ENCODE peak calls at places on chromosome 17, in eight cellular contexts. A, S, N, F, D, I, L and V are unnamed samples.
A peak's percentile ranks its signal among the peaks of the same experiment; 100 is the strongest.

GRCh38 chr17:43199633-43200032 is 12.0 kb upstream of the TMEM106A start:
- DNase-seq in D (no peak), F (no peak), A (no peak), I (no peak), L (no peak), N (no peak), S (no peak), V (no peak)

GRCh38 chr17:42276359-42276608 is at the start of gene STAT5B:
- DNase-seq in F (no peak), D (peak; percentile 53), A (peak; percentile 85), S (peak; percentile 50), I (peak; percentile 41), L (no peak), N (peak; percentile 46), V (peak; percentile 87)

GRCh38 chr17:35947156-35947585 is 3.7 kb upstream of the LYZL6 start:
- DNase-seq in D (peak; percentile 30), N (no peak), I (peak; percentile 78), F (no peak), A (peak; percentile 36), S (peak; percentile 32), L (no peak), V (no peak)

GRCh38 chr17:58493506-58493905 is 5.3 kb upstream of the HSF5 start:
- DNase-seq in F (no peak), S (no peak), L (no peak), D (no peak), A (no peak), N (no peak), I (peak; percentile 69), V (no peak)

GRCh38 chr17:27755706-27756466 is 44.4 kb downstream of the NOS2 start:
- DNase-seq in D (no peak), N (no peak), L (no peak), A (no peak), F (no peak), S (no peak), I (no peak), V (no peak)

GRCh38 chr17:10668771-10669170 is 11.7 kb upstream of the MYH3 start:
- DNase-seq in A (peak; percentile 39), F (no peak), L (no peak), N (no peak), I (no peak), S (no peak), D (no peak), V (no peak)

GRCh38 chr17:14308965-14309879 is 8.3 kb downstream of the HS3ST3B1 start:
- DNase-seq in I (peak; percentile 52), F (no peak), L (peak; percentile 87), N (peak; percentile 49), D (peak; percentile 97), A (peak; percentile 98), S (peak; percentile 88), V (peak; percentile 89)

GRCh38 chr17:10516065-10516464 is 2.3 kb downstream of the MYH1 start:
- DNase-seq in L (no peak), D (no peak), I (no peak), F (no peak), A (no peak), S (peak; percentile 9), N (no peak), V (peak; percentile 50)

GRCh38 chr17:80619535-80620235 is 75.0 kb downstream of the RPTOR start:
- DNase-seq in L (no peak), N (no peak), A (peak; percentile 96), S (no peak), I (no peak), D (no peak), F (no peak), V (no peak)

GRCh38 chr17:2542456-2542855 is 30.8 kb upstream of the METTL16 start:
- DNase-seq in L (no peak), I (no peak), N (no peak), S (no peak), F (no peak), A (no peak), D (no peak), V (no peak)

GRCh38 chr17:16381496-16381820 is 567 bp downstream of the UBB start:
- DNase-seq in N (no peak), A (no peak), D (no peak), S (peak; percentile 43), F (no peak), I (no peak), L (no peak), V (no peak)

GRCh38 chr17:42422958-42423712 is at the start of gene CAVIN1:
- DNase-seq in I (no peak), F (peak; percentile 85), N (peak; percentile 99), A (peak; percentile 99), D (peak; percentile 60), S (peak; percentile 97), L (peak; percentile 96), V (peak; percentile 100)

GRCh38 chr17:48048321-48049140 is at the start of gene NFE2L1:
- DNase-seq in A (peak; percentile 85), D (peak; percentile 49), L (peak; percentile 73), F (peak; percentile 59), N (peak; percentile 87), I (peak; percentile 69), S (peak; percentile 92), V (peak; percentile 95)

GRCh38 chr17:19391432-19391831 is 4.4 kb upstream of the MFAP4 start:
- DNase-seq in I (no peak), S (no peak), L (no peak), D (no peak), N (no peak), A (no peak), F (no peak), V (no peak)